ENCODE peak calls at places on chromosomes 7 and 10, in four cellular contexts. N is HepG2, W is GM12878, F is K562. R is an unnamed sample.

GRCh38 chr10:58577394-58577793 is 64.7 kb downstream of the BICC1 start:
- DNase-seq in W (no peak), F (no peak), N (no peak), R (no peak)

GRCh38 chr7:132347858-132348257 is 228.4 kb downstream of the PLXNA4 start:
- DNase-seq in W (no peak), F (no peak), N (no peak), R (no peak)

GRCh38 chr10:29131952-29132820 is 156.7 kb upstream of the LYZL1 start:
- DNase-seq in W (no peak), N (peak; percentile 36), F (peak; percentile 59), R (no peak)

GRCh38 chr7:4805979-4806290 is 30.5 kb downstream of the AP5Z1 start:
- DNase-seq in W (no peak), N (no peak), F (no peak), R (no peak)

GRCh38 chr7:154698726-154699291 is 304.1 kb downstream of the PAXIP1 start:
- DNase-seq in W (no peak), F (peak; percentile 81), N (peak; percentile 7), R (peak; percentile 31)

GRCh38 chr7:143499246-143499645 is 21.6 kb downstream of the TAS2R41 start:
- DNase-seq in W (no peak), F (no peak), N (no peak), R (no peak)

GRCh38 chr7:50411333-50412028 is 38.7 kb downstream of the FIGNL1 start:
- DNase-seq in F (no peak), W (no peak), N (no peak), R (no peak)

GRCh38 chr7:73342645-73343044 is 14.7 kb downstream of the FKBP6 start:
- DNase-seq in W (no peak), N (peak; percentile 73), F (no peak), R (no peak)

GRCh38 chr10:83075395-83076072 is 1063.8 kb upstream of the GHITM start:
- DNase-seq in N (no peak), W (no peak), F (no peak), R (no peak)

GRCh38 chr7:97021443-97022261 is 3.0 kb downstream of the DLX5 start:
- DNase-seq in N (no peak), F (no peak), W (no peak), R (peak; percentile 75)

GRCh38 chr7:146791344-146792300 is 675.0 kb downstream of the CNTNAP2 start:
- DNase-seq in F (no peak), N (no peak), W (no peak), R (no peak)

GRCh38 chr7:81516898-81517297 is 252.9 kb downstream of the HGF start:
- DNase-seq in N (no peak), F (no peak), W (no peak), R (no peak)

GRCh38 chr7:134532155-134533089 is 5.1 kb downstream of the AKR1B10 start:
- DNase-seq in N (no peak), F (no peak), W (no peak), R (no peak)

GRCh38 chr10:45444976-45445898 is 71.2 kb downstream of the ALOX5 start:
- DNase-seq in W (no peak), N (no peak), F (no peak), R (peak; percentile 47)

GRCh38 chr7:34190299-34190698 is 285.0 kb downstream of the BMPER start:
- DNase-seq in W (no peak), F (no peak), N (no peak), R (no peak)

GRCh38 chr10:81943583-81943982 is 68.6 kb downstream of the NRG3 start:
- DNase-seq in W (no peak), N (no peak), F (no peak), R (peak; percentile 21)

GRCh38 chr7:133753513-133753912 is 373.6 kb upstream of the LRGUK start:
- DNase-seq in W (no peak), N (no peak), F (no peak), R (no peak)

GRCh38 chr7:130734525-130735272 is 692 bp upstream of the KLF14 start:
- DNase-seq in N (no peak), W (no peak), F (no peak), R (no peak)

GRCh38 chr10:31374146-31374696 is 55.2 kb downstream of the ZEB1 start:
- DNase-seq in W (no peak), N (no peak), F (no peak), R (no peak)
- H3K4me1 ChIP-seq in W (no peaks in the 10 kb centered on the region), N (peaks cover 5% of the 10 kb centered on the region), F (no peaks in the 10 kb centered on the region), R (no peaks in the 10 kb centered on the region)

GRCh38 chr7:92914645-92915044 is 78.3 kb upstream of the CDK6 start:
- DNase-seq in F (no peak), N (no peak), W (no peak), R (no peak)

GRCh38 chr7:92915348-92915747 is 79.0 kb upstream of the CDK6 start:
- DNase-seq in N (no peak), W (no peak), F (no peak), R (no peak)

GRCh38 chr7:92910076-92910475 is 73.7 kb upstream of the CDK6 start:
- DNase-seq in W (no peak), F (no peak), N (no peak), R (no peak)

GRCh38 chr7:92913849-92914248 is 77.5 kb upstream of the CDK6 start:
- DNase-seq in W (no peak), N (no peak), F (no peak), R (no peak)

GRCh38 chr7:92910976-92911375 is 74.6 kb upstream of the CDK6 start:
- DNase-seq in F (no peak), W (no peak), N (no peak), R (no peak)
- TF ChIP-seq BRCA1 in F (no peak), W (no peak), N (no peak), R (no peak)

GRCh38 chr7:935321-936130 is 19.0 kb downstream of the ADAP1 start:
- DNase-seq in N (no peak), W (no peak), F (no peak), R (no peak)
- H3K4me1 ChIP-seq in N (peaks cover 23% of the 10 kb centered on the region), W (peaks cover 15% of the 10 kb centered on the region), F (no peaks in the 10 kb centered on the region), R (no peaks in the 10 kb centered on the region)

GRCh38 chr7:7567898-7568531 is 1.3 kb downstream of the MIOS start:
- DNase-seq in N (no peak), F (no peak), W (no peak), R (no peak)

GRCh38 chr7:7569615-7570014 is 2.9 kb downstream of the MIOS start:
- DNase-seq in N (no peak), W (no peak), F (no peak), R (no peak)

GRCh38 chr7:7570584-7570983 is 3.9 kb downstream of the MIOS start:
- DNase-seq in W (no peak), N (no peak), F (no peak), R (no peak)

GRCh38 chr7:7568553-7568952 is 1.9 kb downstream of the MIOS start:
- DNase-seq in W (no peak), F (no peak), N (no peak), R (no peak)

DNA sequence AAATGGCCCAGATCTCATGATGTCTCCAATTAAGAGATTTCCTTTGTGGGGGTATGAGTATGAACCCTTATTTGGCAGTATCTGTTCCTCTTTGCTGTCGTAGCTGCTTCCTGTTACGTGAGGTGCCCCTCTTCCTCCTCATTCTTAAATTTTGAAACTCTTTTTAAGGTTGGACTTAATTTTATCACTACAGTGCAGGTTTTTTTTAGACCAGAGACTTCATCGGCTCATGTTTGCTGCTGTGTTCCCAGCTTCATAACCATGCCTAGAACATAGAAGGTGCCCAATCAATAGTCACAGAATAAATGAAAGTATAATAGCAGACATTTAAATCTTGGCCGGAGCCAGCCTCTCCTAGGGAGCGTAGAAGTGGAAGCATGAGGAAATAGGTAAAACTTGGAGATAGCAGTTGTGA is 2.4 kb downstream of the MIOS start:
- DNase-seq in F (no peak), N (no peak), W (peak; percentile 53), R (no peak)
- TF ChIP-seq BRCA1 in F (no peak), N (no peak), W (no peak), R (no peak)

GRCh38 chr7:151058766-151059361 is 525 bp upstream of the SLC4A2 start:
- DNase-seq in N (no peak), F (no peak), W (no peak), R (no peak)

GRCh38 chr7:151060416-151061234 is 1.2 kb downstream of the SLC4A2 start:
- DNase-seq in F (no peak), N (peak; percentile 42), W (no peak), R (no peak)

GRCh38 chr7:151060113-151060415 is 675 bp downstream of the SLC4A2 start:
- DNase-seq in F (no peak), N (no peak), W (no peak), R (no peak)

GRCh38 chr7:151057989-151058765 is 480 bp upstream of the CDK5 start:
- DNase-seq in F (peak; percentile 96), N (peak; percentile 99), W (peak; percentile 95), R (peak; percentile 99)

GRCh38 chr7:151059362-151060112 is at the start of gene SLC4A2:
- DNase-seq in W (no peak), F (peak; percentile 95), N (peak; percentile 50), R (no peak)
- H3K4me1 ChIP-seq in W (peaks cover 24% of the 10 kb centered on the region), F (peaks cover 57% of the 10 kb centered on the region), N (peaks cover 51% of the 10 kb centered on the region), R (peaks cover 9% of the 10 kb centered on the region)

GRCh38 chr7:118219157-118219512 is 5.4 kb upstream of the ANKRD7 start:
- DNase-seq in F (no peak), N (no peak), W (no peak), R (no peak)

GRCh38 chr7:118218413-118219156 is 5.9 kb upstream of the ANKRD7 start:
- DNase-seq in N (no peak), F (no peak), W (no peak), R (no peak)

GRCh38 chr7:118214833-118215182 is 9.7 kb upstream of the ANKRD7 start:
- DNase-seq in W (peak; percentile 11), F (no peak), N (no peak), R (no peak)

GRCh38 chr7:118217068-118217715 is 7.3 kb upstream of the ANKRD7 start:
- DNase-seq in N (no peak), F (no peak), W (no peak), R (no peak)

DNA sequence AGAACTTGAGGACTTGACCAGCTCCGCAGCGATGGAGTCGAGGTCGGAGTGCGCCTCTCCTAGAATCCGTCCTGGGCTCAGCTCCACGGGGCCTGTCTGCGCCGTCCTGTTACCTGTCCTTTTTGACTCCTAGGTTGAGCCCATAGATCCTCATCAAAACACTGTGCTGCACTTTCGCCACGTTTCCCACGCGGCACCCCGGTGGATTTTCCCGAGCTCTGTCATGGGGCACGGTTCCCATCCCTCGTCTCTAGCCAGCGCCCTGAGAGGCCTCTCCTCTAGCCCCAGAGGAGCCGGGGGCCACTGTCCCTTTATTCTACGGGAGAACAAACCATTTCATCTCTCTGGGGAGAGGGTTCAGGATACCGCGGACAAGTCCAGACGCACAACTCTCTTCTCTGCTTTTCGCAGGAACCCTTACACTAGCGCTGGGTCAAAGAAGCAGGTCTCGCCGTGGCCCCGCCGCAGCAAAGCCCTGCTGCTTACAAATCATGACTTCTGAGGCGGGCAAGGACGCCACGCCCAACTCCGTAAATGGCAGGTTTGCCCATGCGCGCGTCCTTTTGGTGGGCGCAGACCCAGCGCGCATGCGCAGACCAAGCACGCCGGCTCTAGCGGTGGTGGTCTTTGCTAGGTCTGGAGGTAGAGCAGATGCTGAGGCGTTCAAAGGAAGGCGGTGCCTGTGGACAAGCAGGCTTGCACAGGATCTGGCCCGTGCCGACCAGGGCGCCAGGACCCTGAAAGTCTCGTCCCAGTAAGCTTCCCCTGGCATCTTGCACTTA is 10.3 kb upstream of the ANKRD7 start:
- DNase-seq in W (peak; percentile 33), N (no peak), F (no peak), R (no peak)
- TF ChIP-seq BRCA1 in W (no peak), N (no peak), F (no peak), R (no peak)

GRCh38 chr10:124238367-124238766 is 145.0 kb upstream of the CHST15 start:
- DNase-seq in N (no peak), F (no peak), W (no peak), R (no peak)
- H3K4me1 ChIP-seq in N (no peaks in the 10 kb centered on the region), F (no peaks in the 10 kb centered on the region), W (no peaks in the 10 kb centered on the region), R (peaks cover 6% of the 10 kb centered on the region)